ENCODE peak calls at places on chromosomes 16 and 17, in seven cellular contexts. Z is AG09319; Q is AG04450; D is LoVo; W is CD4-positive, alpha-beta T cell; C is mesendoderm; Y is occipital lobe. E is an unnamed sample.

GRCh38 chr16:66618588-66618987 is 14.1 kb downstream of the CMTM3 start:
- DNase-seq in Z (peak; percentile 79), Q (peak; percentile 81), D (peak; percentile 54), W (no peak), C (no peak), Y (no peak), E (no peak)

GRCh38 chr17:83124871-83125514 is 45.6 kb downstream of the METRNL start:
- DNase-seq in Z (no peak), Q (no peak), D (no peak), W (peak; percentile 67), C (no peak), Y (no peak), E (no peak)

GRCh38 chr17:915416-916201 is 64.0 kb downstream of the NXN start:
- DNase-seq in Z (no peak), Q (no peak), D (no peak), W (no peak), C (no peak), Y (no peak), E (no peak)

GRCh38 chr16:87809150-87809902 is 43.5 kb upstream of the KLHDC4 start:
- DNase-seq in Z (no peak), Q (no peak), D (no peak), W (no peak), C (no peak), Y (no peak), E (no peak)

GRCh38 chr16:31458073-31458834 is 1.0 kb upstream of the ARMC5 start:
- DNase-seq in Z (no peak), Q (no peak), D (no peak), W (peak; percentile 55), C (peak; percentile 75), Y (no peak), E (peak; percentile 1)

GRCh38 chr16:84096447-84097005 is 20.2 kb downstream of the MBTPS1 start:
- DNase-seq in Z (no peak), Q (no peak), D (peak; percentile 15), W (no peak), C (no peak), Y (no peak), E (no peak)

GRCh38 chr16:71557299-71557698 is 19.6 kb downstream of the TAT start:
- DNase-seq in Z (no peak), Q (no peak), D (no peak), W (no peak), C (no peak), Y (no peak), E (no peak)

GRCh38 chr17:27873746-27874145 is 19.4 kb downstream of the LYRM9 start:
- DNase-seq in Z (no peak), Q (no peak), D (peak; percentile 25), W (no peak), C (no peak), Y (no peak), E (no peak)

GRCh38 chr17:19718613-19719364 is 2.4 kb upstream of the SLC47A2 start:
- DNase-seq in Z (no peak), Q (no peak), D (no peak), W (no peak), C (peak; percentile 64), Y (no peak), E (no peak)

GRCh38 chr17:56866496-56866895 is 32.5 kb downstream of the DGKE start:
- DNase-seq in Z (no peak), Q (no peak), D (no peak), W (no peak), C (no peak), Y (no peak), E (no peak)

GRCh38 chr17:81390029-81390428 is 5.2 kb upstream of the BAHCC1 start:
- DNase-seq in Z (no peak), Q (no peak), D (no peak), W (no peak), C (peak; percentile 28), Y (no peak), E (no peak)

GRCh38 chr17:40316571-40317344 is 7.8 kb downstream of the RARA start:
- DNase-seq in Z (no peak), Q (peak; percentile 47), D (no peak), W (no peak), C (peak; percentile 85), Y (no peak), E (no peak)

GRCh38 chr17:5131146-5131715 is 15.4 kb downstream of the USP6 start:
- DNase-seq in Z (no peak), Q (no peak), D (no peak), W (no peak), C (no peak), Y (no peak), E (no peak)

GRCh38 chr16:27759947-27760844 is 210.3 kb downstream of the KATNIP start:
- DNase-seq in Z (no peak), Q (no peak), D (no peak), W (no peak), C (peak; percentile 48), Y (no peak), E (peak; percentile 37)

GRCh38 chr17:64993867-64994266 is 62.7 kb downstream of the GNA13 start:
- DNase-seq in Z (no peak), Q (no peak), D (no peak), W (no peak), C (no peak), Y (no peak), E (no peak)

GRCh38 chr16:30142672-30143346 is 19.8 kb upstream of the MAPK3 start:
- DNase-seq in Z (no peak), Q (no peak), D (no peak), W (peak; percentile 9), C (peak; percentile 61), Y (no peak), E (no peak)

GRCh38 chr17:34859652-34860051 is 101.6 kb downstream of the CCT6B start:
- DNase-seq in Z (no peak), Q (no peak), D (no peak), W (no peak), C (no peak), Y (no peak), E (no peak)

GRCh38 chr16:86517652-86518258 is 7.4 kb downstream of the FOXF1 start:
- DNase-seq in Z (peak; percentile 63), Q (peak; percentile 70), D (peak; percentile 54), W (no peak), C (peak; percentile 79), Y (peak; percentile 28), E (peak; percentile 51)

E was measured in hippocampal formation.